ENCODE peak calls at places on chromosomes 5 and 9, in five cellular contexts. M is gastrocnemius medialis; I is NCI-H1092 treated with DMSO at 0.1 percent for 48 hours; Z is A172; Q is stimulated activated CD8-positive, alpha-beta memory T cell treated with anti-CD3 and anti-CD28 coated beads, Interleukin-7, amount 100 ng/mL, for 48 hours. F is an unnamed sample.

GRCh38 chr9:114307323-114308250 is 15.3 kb upstream of the ORM1 start:
- DNase-seq in I (no peak), Q (no peak), Z (no peak), M (no peak), F (no peak)

GRCh38 chr9:127132921-127133647 is 10.6 kb upstream of the ANGPTL2 start:
- DNase-seq in M (peak), Q (no peak), I (peak), Z (peak), F (no peak)

GRCh38 chr5:94698189-94698588 is 79.7 kb downstream of the SLF1 start:
- DNase-seq in Z (no peak), M (no peak), Q (no peak), I (no peak), F (no peak)

GRCh38 chr5:172031894-172032461 is 25.5 kb upstream of the FBXW11 start:
- DNase-seq in I (no peak), Z (no peak), M (no peak), Q (no peak), F (no peak)

GRCh38 chr5:107524111-107524510 is 146.6 kb downstream of the EFNA5 start:
- DNase-seq in Z (no peak), Q (no peak), I (no peak), M (no peak), F (no peak)

GRCh38 chr5:133612021-133612860 is at the start of gene FSTL4:
- DNase-seq in I (peak), M (no peak), Q (no peak), Z (no peak), F (peak)

GRCh38 chr9:115627511-115627910 is 509.6 kb upstream of the TNC start:
- DNase-seq in Z (no peak), M (no peak), Q (no peak), I (no peak), F (no peak)

GRCh38 chr9:78097541-78097940 is 65.9 kb upstream of the GNAQ start:
- DNase-seq in Q (no peak), I (no peak), M (no peak), Z (no peak), F (no peak)

GRCh38 chr9:98860871-98861293 is 53.4 kb downstream of the GALNT12 start:
- DNase-seq in Z (peak), M (peak), Q (no peak), I (no peak), F (no peak)

GRCh38 chr9:38024036-38024681 is 44.9 kb downstream of the SHB start:
- DNase-seq in Z (no peak), M (peak), Q (no peak), I (peak), F (no peak)

GRCh38 chr9:22528485-22528884 is 81.9 kb downstream of the DMRTA1 start:
- DNase-seq in I (no peak), M (peak), Z (peak), Q (no peak), F (no peak)

GRCh38 chr5:180026320-180026719 is 45.2 kb downstream of the RNF130 start:
- DNase-seq in Z (peak), M (peak), I (no peak), Q (no peak), F (no peak)

GRCh38 chr9:75985515-75985914 is 95.0 kb downstream of the PCSK5 start:
- DNase-seq in M (no peak), Z (no peak), I (no peak), Q (no peak), F (no peak)

GRCh38 chr9:132806723-132807421 is 71.2 kb downstream of the AK8 start:
- DNase-seq in I (no peak), Q (no peak), Z (no peak), M (no peak), F (no peak)